ENCODE peak calls at places on chromosomes 13 and 19, in eight cellular contexts. J is thoracic aorta; N is MM.1S; Y is CD4-positive, CD25-positive, alpha-beta regulatory T cell; F is body of pancreas; K is A549; V is fibroblast of lung; S is colonic mucosa. W is an unnamed sample.

GRCh38 chr13:98405107-98405571 is 171.8 kb downstream of the STK24 start:
- DNase-seq in S (no peak), J (no peak), Y (no peak), K (no peak), F (peak), V (peak), N (no peak), W (no peak)

GRCh38 chr19:48363500-48363809 is 285 bp downstream of the TMEM143 start:
- DNase-seq in K (no peak), N (no peak), S (no peak), J (no peak), Y (no peak), F (no peak), V (no peak), W (no peak)

GRCh38 chr19:44741841-44742352 is 6.6 kb upstream of the BCL3 start:
- DNase-seq in Y (no peak), V (peak), K (peak), F (peak), N (no peak), J (peak), S (peak), W (no peak)

GRCh38 chr13:98174995-98175394 is 2.1 kb downstream of the RNF113B start:
- DNase-seq in N (no peak), K (no peak), Y (no peak), F (no peak), V (no peak), J (no peak), S (no peak), W (no peak)

GRCh38 chr13:94199135-94199534 is 280.3 kb downstream of the DCT start:
- DNase-seq in J (no peak), Y (no peak), K (no peak), S (no peak), V (no peak), N (no peak), F (no peak), W (no peak)

GRCh38 chr19:6739884-6740588 is 556 bp downstream of the TRIP10 start:
- DNase-seq in S (no peak), J (no peak), Y (peak), F (peak), N (peak), V (peak), K (peak), W (no peak)

GRCh38 chr19:42286349-42287016 is 15.4 kb upstream of the PRR19 start:
- DNase-seq in N (no peak), K (no peak), Y (no peak), V (peak), S (no peak), F (peak), J (no peak), W (no peak)

GRCh38 chr13:48545608-48546007 is 12.7 kb upstream of the RCBTB2 start:
- DNase-seq in S (no peak), V (no peak), Y (no peak), N (no peak), K (no peak), F (no peak), J (no peak), W (no peak)

GRCh38 chr19:48745208-48745995 is 1.3 kb downstream of the IZUMO1 start:
- DNase-seq in K (peak), V (peak), F (peak), N (peak), J (no peak), Y (peak), S (peak), W (peak)

GRCh38 chr19:49907745-49908446 is 11.2 kb upstream of the IL4I1 start:
- DNase-seq in V (no peak), F (no peak), N (no peak), Y (no peak), K (no peak), S (no peak), J (no peak), W (no peak)

GRCh38 chr19:6811906-6812305 is 39.4 kb downstream of the VAV1 start:
- DNase-seq in F (no peak), N (no peak), J (no peak), K (peak), Y (peak), V (peak), S (no peak), W (no peak)

GRCh38 chr19:40147693-40148347 is 43.4 kb upstream of the MAP3K10 start:
- DNase-seq in J (no peak), S (no peak), V (peak), F (no peak), N (peak), Y (no peak), K (no peak), W (no peak)

GRCh38 chr19:48424694-48425219 is 21.0 kb upstream of the GRWD1 start:
- DNase-seq in S (no peak), K (peak), V (peak), N (no peak), J (no peak), F (peak), Y (no peak), W (no peak)

GRCh38 chr13:87536499-87536898 is 134.7 kb upstream of the SLITRK5 start:
- DNase-seq in S (no peak), V (no peak), N (peak), Y (no peak), K (no peak), F (no peak), J (no peak), W (no peak)

GRCh38 chr19:6041991-6042421 is 64.1 kb upstream of the RANBP3 start:
- DNase-seq in F (no peak), J (no peak), Y (no peak), S (no peak), K (no peak), N (no peak), V (no peak), W (no peak)

GRCh38 chr19:40366697-40367561 is 18.4 kb downstream of the PLD3 start:
- DNase-seq in V (peak), S (no peak), J (no peak), N (no peak), Y (no peak), F (no peak), K (no peak), W (no peak)

GRCh38 chr13:35791191-35791902 is 314.9 kb upstream of the MAB21L1 start:
- DNase-seq in F (no peak), K (peak), N (no peak), V (peak), J (no peak), S (no peak), Y (no peak), W (no peak)

GRCh38 chr13:44311011-44311481 is 62.6 kb upstream of the SERP2 start:
- DNase-seq in F (no peak), Y (no peak), S (no peak), V (peak), N (no peak), J (no peak), K (no peak), W (no peak)

GRCh38 chr19:55112781-55113569 is 4.5 kb downstream of the PPP1R12C start:
- DNase-seq in K (no peak), N (no peak), V (no peak), J (no peak), Y (no peak), F (no peak), S (no peak), W (no peak)

GRCh38 chr13:31267126-31267784 is 67.5 kb downstream of the B3GLCT start:
- DNase-seq in K (no peak), V (no peak), Y (no peak), F (no peak), N (no peak), S (no peak), J (no peak), W (no peak)

GRCh38 chr19:10872551-10873107 is 1.3 kb downstream of the CARM1 start:
- DNase-seq in K (no peak), F (no peak), S (no peak), J (no peak), N (no peak), V (no peak), Y (peak), W (no peak)

GRCh38 chr13:84121456-84121855 is 239.2 kb upstream of the SLITRK1 start:
- DNase-seq in V (no peak), S (no peak), K (no peak), Y (no peak), F (no peak), N (no peak), J (no peak), W (no peak)

GRCh38 chr13:71865858-71866172 is 1.2 kb downstream of the DACH1 start:
- DNase-seq in K (no peak), F (peak), Y (no peak), J (no peak), S (peak), N (no peak), V (peak), W (no peak)

GRCh38 chr13:50219743-50220142 is 204.5 kb downstream of the KCNRG start:
- DNase-seq in N (no peak), Y (no peak), J (no peak), K (no peak), S (no peak), V (no peak), F (no peak), W (no peak)

GRCh38 chr13:56351041-56351440 is 789.7 kb upstream of the PRR20A start:
- DNase-seq in N (no peak), V (no peak), J (no peak), Y (no peak), F (no peak), K (no peak), S (no peak), W (no peak)

GRCh38 chr19:53898680-53899341 is 10.3 kb upstream of the CACNG7 start:
- DNase-seq in K (no peak), V (no peak), F (no peak), N (no peak), J (no peak), Y (no peak), S (no peak), W (no peak)

GRCh38 chr19:42092350-42092749 is 16.4 kb downstream of the ZNF574 start:
- DNase-seq in J (no peak), V (no peak), K (peak), N (peak), S (peak), Y (peak), F (peak), W (no peak)

GRCh38 chr19:3073159-3073563 is 10.9 kb upstream of the TLE5 start:
- DNase-seq in S (peak), K (no peak), N (no peak), Y (no peak), F (peak), J (no peak), V (peak), W (no peak)

DNA sequence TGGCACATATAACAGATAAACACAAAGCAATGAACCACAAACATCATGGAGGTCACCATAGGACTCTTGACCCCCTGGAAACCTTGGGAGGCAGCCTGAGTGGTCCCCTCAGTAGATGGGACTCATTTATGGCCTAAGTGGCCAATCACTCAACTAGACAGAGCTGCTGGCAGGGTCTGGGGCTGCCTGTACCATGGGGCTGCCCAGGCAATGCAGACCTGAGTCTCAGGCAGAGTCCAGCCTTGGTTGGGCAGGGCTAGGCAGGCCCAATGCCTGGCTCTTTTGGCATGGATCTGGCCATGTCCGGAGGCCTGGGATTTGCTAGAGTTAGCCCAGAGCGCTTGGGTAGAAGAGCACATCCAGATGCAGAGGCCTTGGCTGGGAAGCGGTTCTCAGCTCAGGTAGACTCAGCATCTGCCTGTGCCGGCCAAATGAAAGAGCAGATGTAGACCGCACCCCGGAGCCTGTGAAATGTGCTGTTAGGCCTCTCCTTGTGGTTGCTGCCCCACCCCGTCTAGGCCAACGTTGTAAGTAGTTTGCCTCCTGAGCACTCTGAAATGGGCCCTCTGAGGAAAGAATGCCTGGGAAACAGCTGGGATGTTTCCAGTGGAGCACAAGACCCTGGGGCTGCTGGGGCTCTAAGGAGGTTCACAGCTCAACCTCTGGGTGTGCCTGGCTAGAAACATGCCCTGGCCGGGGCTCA is 171.2 kb downstream of the ZNF536 start:
- DNase-seq in N (no peak), S (no peak), Y (no peak), K (no peak), V (no peak), J (no peak), F (no peak), W (no peak)
- H3K27ac ChIP-seq in N (no peak), S (no peak), Y (no peak), K (no peak), V (no peak), J (no peak), F (no peak), W (no peak)

GRCh38 chr19:33377586-33378475 is 4.3 kb downstream of the CEBPG start:
- DNase-seq in V (no peak), F (no peak), J (no peak), Y (no peak), S (no peak), N (no peak), K (no peak), W (no peak)

GRCh38 chr19:33376931-33377557 is 3.5 kb downstream of the CEBPG start:
- DNase-seq in F (no peak), J (no peak), S (peak), V (no peak), N (no peak), K (no peak), Y (no peak), W (no peak)

GRCh38 chr19:33375760-33376159 is 2.3 kb downstream of the CEBPG start:
- DNase-seq in J (no peak), S (no peak), F (no peak), N (no peak), V (no peak), K (no peak), Y (no peak), W (no peak)

GRCh38 chr19:33375156-33375744 is 1.7 kb downstream of the CEBPG start:
- DNase-seq in N (no peak), J (no peak), S (no peak), Y (no peak), K (no peak), V (no peak), F (no peak), W (no peak)

DNA sequence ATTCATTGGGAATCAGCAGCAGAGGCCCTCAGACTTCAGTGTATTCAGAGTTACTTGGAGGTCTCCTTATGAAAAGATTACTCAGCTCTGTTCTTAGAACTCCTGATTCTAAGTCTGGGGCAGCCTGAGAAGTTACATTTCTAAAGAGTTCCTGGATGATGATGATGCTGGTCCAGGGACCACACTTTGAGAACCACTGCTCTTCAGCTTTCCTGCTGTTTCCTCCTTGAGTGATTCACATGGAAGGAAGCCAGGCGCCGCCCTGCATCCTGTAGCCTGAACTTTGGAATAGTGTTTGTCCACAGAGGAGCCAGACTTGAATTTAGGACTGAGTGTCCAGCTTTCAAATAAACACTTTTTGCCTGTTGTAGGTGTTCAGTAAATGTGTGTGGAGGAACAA is 2.9 kb downstream of the CEBPG start:
- DNase-seq in V (peak), Y (no peak), F (peak), K (peak), J (peak), S (peak), N (no peak), W (no peak)
- H3K27ac ChIP-seq in V (no peak), Y (no peak), F (no peak), K (peak), J (no peak), S (peak), N (no peak), W (no peak)

DNA sequence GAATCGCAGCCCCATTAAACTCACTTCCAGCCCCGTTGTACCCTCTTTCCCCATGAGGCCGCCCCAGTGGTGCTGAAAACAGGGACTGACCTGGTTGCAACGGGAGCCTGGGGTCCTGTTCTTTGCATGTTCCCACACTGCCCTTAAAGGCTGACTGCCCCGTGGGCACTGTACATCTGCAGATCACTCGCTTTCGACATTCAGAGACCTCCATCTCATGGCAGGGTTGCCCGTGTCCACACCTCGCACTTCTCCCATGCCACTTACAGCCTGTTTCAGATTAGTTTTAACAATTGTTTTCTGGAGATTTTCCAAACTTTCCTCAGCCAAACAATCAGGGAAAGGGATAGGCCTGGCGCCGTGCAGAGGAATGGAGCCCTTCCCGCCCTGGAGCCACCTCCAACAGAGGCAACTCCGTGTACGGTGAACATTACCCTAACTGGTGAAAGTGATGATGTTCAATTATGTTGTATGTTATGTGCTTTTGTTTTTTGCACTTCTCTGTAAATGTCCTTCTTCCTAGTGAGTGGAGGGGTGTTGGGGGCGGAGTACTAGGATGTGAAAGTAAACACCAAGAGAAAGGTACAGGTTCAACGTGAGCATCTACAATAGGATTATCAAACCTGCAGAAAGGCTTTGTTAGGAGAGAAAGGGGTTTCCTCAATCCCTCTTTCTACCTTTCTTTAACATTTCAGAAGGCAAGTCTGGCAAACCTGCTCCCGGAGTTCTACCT is 262.8 kb downstream of the FOXO1 start:
- DNase-seq in K (no peak), J (no peak), Y (no peak), V (no peak), N (no peak), F (no peak), S (no peak), W (no peak)
- H3K27ac ChIP-seq in K (peak), J (no peak), Y (no peak), V (peak), N (no peak), F (no peak), S (peak), W (no peak)

DNA sequence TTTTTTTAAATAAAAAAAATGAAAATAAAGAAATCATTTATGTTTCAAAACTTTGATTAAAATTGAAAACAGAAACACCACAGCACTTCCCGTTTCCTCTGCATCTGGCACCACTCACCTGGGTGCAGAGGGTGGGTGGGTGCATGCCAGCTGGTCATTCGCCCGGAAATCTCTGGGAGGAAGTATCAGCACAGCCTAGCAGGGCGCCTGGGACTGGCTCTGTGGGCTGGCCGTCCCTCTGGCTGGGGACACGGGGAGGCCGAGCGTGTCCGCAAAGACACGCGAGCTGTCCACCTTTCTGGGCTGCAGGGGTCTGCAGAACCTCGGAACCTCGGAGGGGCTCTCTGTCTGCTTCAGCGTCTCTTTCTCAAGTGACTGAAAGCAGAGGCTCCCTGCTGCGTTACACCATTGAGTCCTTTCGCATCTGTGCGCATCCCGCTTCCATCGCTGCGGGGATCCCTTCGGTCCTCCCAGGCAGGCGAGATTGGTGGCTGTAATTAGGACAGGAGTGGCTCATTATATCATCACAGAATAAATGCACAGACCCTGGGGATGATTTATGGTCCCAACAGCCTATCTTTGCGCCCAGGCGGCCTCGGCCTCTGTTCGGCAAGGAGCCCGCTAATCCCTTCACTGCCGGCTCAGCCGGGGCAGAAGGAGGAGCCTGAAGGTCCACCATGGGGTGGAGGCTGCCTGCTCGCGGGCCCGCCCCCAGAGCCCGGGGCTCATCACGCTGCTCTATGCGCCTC is 17.2 kb downstream of the CRTC1 start:
- DNase-seq in S (peak), K (no peak), V (peak), Y (peak), J (no peak), F (peak), N (peak), W (peak)
- H3K27ac ChIP-seq in S (peak), K (no peak), V (no peak), Y (peak), J (peak), F (peak), N (peak), W (peak)

GRCh38 chr19:35122687-35123551 is 7.3 kb downstream of the FXYD3 start:
- DNase-seq in V (no peak), Y (no peak), S (no peak), K (no peak), F (no peak), N (no peak), J (no peak), W (no peak)
- H3K27ac ChIP-seq in V (no peak), Y (no peak), S (peak), K (no peak), F (no peak), N (no peak), J (peak), W (no peak)

W was measured in effector memory CD4-positive, alpha-beta T cell.